ENCODE peak calls at places on chromosomes 11 and 22, in seven cellular contexts. One of them, this sample, is unnamed.

GRCh38 chr11:33631749-33632091 is 68.9 kb downstream of the C11orf91 start:
- DNase-seq in heart left ventricle: no peak
- DNase-seq in breast epithelium: no peak
- DNase-seq in prostate gland: no peak
- DNase-seq in A549: no peak
- DNase-seq in HCT116: no peak
- DNase-seq in ovary: no peak
- DNase-seq in this sample: no peak

GRCh38 chr11:22599458-22599857 is 26.2 kb downstream of the FANCF start:
- DNase-seq in HCT116: no peak
- DNase-seq in A549: no peak
- DNase-seq in prostate gland: no peak
- DNase-seq in breast epithelium: no peak
- DNase-seq in ovary: no peak
- DNase-seq in heart left ventricle: no peak
- DNase-seq in this sample: no peak

GRCh38 chr11:96257972-96258951 is 84.7 kb downstream of the MAML2 start:
- DNase-seq in heart left ventricle: no peak
- DNase-seq in HCT116: no peak
- DNase-seq in A549: no peak
- DNase-seq in breast epithelium: no peak
- DNase-seq in prostate gland: no peak
- DNase-seq in ovary: no peak
- DNase-seq in this sample: no peak

GRCh38 chr11:68118753-68119448 is 2.3 kb downstream of the CHKA start:
- DNase-seq in heart left ventricle: no peak
- DNase-seq in HCT116: no peak
- DNase-seq in ovary: no peak
- DNase-seq in A549: no peak
- DNase-seq in prostate gland: no peak
- DNase-seq in breast epithelium: no peak
- DNase-seq in this sample: peak; percentile 80

GRCh38 chr11:28107331-28107725 is 628 bp downstream of the KIF18A start:
- DNase-seq in breast epithelium: no peak
- DNase-seq in prostate gland: no peak
- DNase-seq in ovary: no peak
- DNase-seq in A549: no peak
- DNase-seq in heart left ventricle: no peak
- DNase-seq in HCT116: no peak
- DNase-seq in this sample: no peak

GRCh38 chr11:69654001-69654659 is 13.2 kb downstream of the CCND1 start:
- DNase-seq in breast epithelium: no peak
- DNase-seq in A549: peak; percentile 83
- DNase-seq in HCT116: no peak
- DNase-seq in ovary: no peak
- DNase-seq in heart left ventricle: no peak
- DNase-seq in prostate gland: peak; percentile 81
- DNase-seq in this sample: no peak

GRCh38 chr11:82229346-82229745 is 504.3 kb downstream of the FAM181B start:
- DNase-seq in breast epithelium: no peak
- DNase-seq in prostate gland: no peak
- DNase-seq in ovary: no peak
- DNase-seq in HCT116: no peak
- DNase-seq in heart left ventricle: no peak
- DNase-seq in A549: peak; percentile 13
- DNase-seq in this sample: no peak

GRCh38 chr11:125588505-125588904 is 4.1 kb upstream of the STT3A start:
- DNase-seq in breast epithelium: no peak
- DNase-seq in A549: no peak
- DNase-seq in ovary: no peak
- DNase-seq in HCT116: peak; percentile 16
- DNase-seq in prostate gland: no peak
- DNase-seq in heart left ventricle: no peak
- DNase-seq in this sample: no peak

GRCh38 chr11:69218946-69219720 is 63.4 kb downstream of the SMIM38 start:
- DNase-seq in A549: no peak
- DNase-seq in HCT116: no peak
- DNase-seq in breast epithelium: no peak
- DNase-seq in prostate gland: no peak
- DNase-seq in ovary: no peak
- DNase-seq in heart left ventricle: no peak
- DNase-seq in this sample: no peak

GRCh38 chr11:71458146-71459070 is 5.4 kb downstream of the NADSYN1 start:
- DNase-seq in HCT116: no peak
- DNase-seq in A549: no peak
- DNase-seq in breast epithelium: no peak
- DNase-seq in ovary: no peak
- DNase-seq in heart left ventricle: no peak
- DNase-seq in prostate gland: no peak
- DNase-seq in this sample: no peak

GRCh38 chr11:88051386-88051785 is 123.9 kb downstream of the RAB38 start:
- DNase-seq in heart left ventricle: no peak
- DNase-seq in HCT116: no peak
- DNase-seq in breast epithelium: no peak
- DNase-seq in ovary: no peak
- DNase-seq in prostate gland: no peak
- DNase-seq in A549: peak; percentile 17
- DNase-seq in this sample: no peak

GRCh38 chr11:95282337-95282751 is 51.3 kb upstream of the SESN3 start:
- DNase-seq in HCT116: no peak
- DNase-seq in A549: peak; percentile 47
- DNase-seq in breast epithelium: no peak
- DNase-seq in ovary: no peak
- DNase-seq in prostate gland: no peak
- DNase-seq in heart left ventricle: no peak
- DNase-seq in this sample: no peak

GRCh38 chr22:26170112-26170492 is 840 bp downstream of the SEZ6L start:
- DNase-seq in ovary: no peak
- DNase-seq in prostate gland: no peak
- DNase-seq in HCT116: no peak
- DNase-seq in breast epithelium: no peak
- DNase-seq in A549: no peak
- DNase-seq in heart left ventricle: no peak
- DNase-seq in this sample: no peak

GRCh38 chr22:19291218-19291579 is 320 bp downstream of the CLTCL1 start:
- DNase-seq in heart left ventricle: peak; percentile 48
- DNase-seq in HCT116: no peak
- DNase-seq in breast epithelium: no peak
- DNase-seq in A549: no peak
- DNase-seq in prostate gland: peak; percentile 8
- DNase-seq in ovary: peak; percentile 54
- DNase-seq in this sample: peak; percentile 41

GRCh38 chr11:26823963-26824362 is 102.1 kb upstream of the SLC5A12 start:
- DNase-seq in heart left ventricle: no peak
- DNase-seq in prostate gland: no peak
- DNase-seq in ovary: no peak
- DNase-seq in A549: no peak
- DNase-seq in breast epithelium: no peak
- DNase-seq in HCT116: no peak
- DNase-seq in this sample: no peak

GRCh38 chr22:44698531-44699421 is 3.2 kb upstream of the PRR5 start:
- DNase-seq in heart left ventricle: no peak
- DNase-seq in breast epithelium: no peak
- DNase-seq in A549: no peak
- DNase-seq in prostate gland: peak; percentile 60
- DNase-seq in ovary: peak; percentile 49
- DNase-seq in HCT116: no peak
- DNase-seq in this sample: no peak

GRCh38 chr11:134412508-134413333 is 679 bp upstream of the B3GAT1 start:
- DNase-seq in breast epithelium: no peak
- DNase-seq in prostate gland: no peak
- DNase-seq in A549: no peak
- DNase-seq in HCT116: no peak
- DNase-seq in heart left ventricle: no peak
- DNase-seq in ovary: peak; percentile 46
- DNase-seq in this sample: peak; percentile 60

GRCh38 chr22:41913040-41913719 is 1.7 kb downstream of the SHISA8 start:
- DNase-seq in heart left ventricle: no peak
- DNase-seq in breast epithelium: no peak
- DNase-seq in HCT116: no peak
- DNase-seq in A549: no peak
- DNase-seq in prostate gland: no peak
- DNase-seq in ovary: no peak
- DNase-seq in this sample: no peak

GRCh38 chr22:28674121-28674563 is 5.5 kb downstream of the TTC28 start:
- DNase-seq in breast epithelium: no peak
- DNase-seq in ovary: no peak
- DNase-seq in heart left ventricle: no peak
- DNase-seq in prostate gland: no peak
- DNase-seq in HCT116: no peak
- DNase-seq in A549: no peak
- DNase-seq in this sample: no peak

GRCh38 chr11:110984147-110984546 is 261.4 kb upstream of the POU2AF2 start:
- DNase-seq in prostate gland: no peak
- DNase-seq in HCT116: no peak
- DNase-seq in breast epithelium: no peak
- DNase-seq in ovary: no peak
- DNase-seq in heart left ventricle: no peak
- DNase-seq in A549: no peak
- DNase-seq in this sample: no peak

GRCh38 chr11:73614591-73614990 is 16.7 kb upstream of the FAM168A start:
- DNase-seq in prostate gland: no peak
- DNase-seq in heart left ventricle: no peak
- DNase-seq in ovary: no peak
- DNase-seq in breast epithelium: no peak
- DNase-seq in A549: no peak
- DNase-seq in HCT116: no peak
- DNase-seq in this sample: no peak

GRCh38 chr11:43748095-43748494 is 67.6 kb downstream of the HSD17B12 start:
- DNase-seq in ovary: no peak
- DNase-seq in A549: no peak
- DNase-seq in HCT116: no peak
- DNase-seq in breast epithelium: no peak
- DNase-seq in heart left ventricle: no peak
- DNase-seq in prostate gland: no peak
- DNase-seq in this sample: no peak

GRCh38 chr11:43746670-43747069 is 66.1 kb downstream of the HSD17B12 start:
- DNase-seq in breast epithelium: no peak
- DNase-seq in ovary: no peak
- DNase-seq in A549: no peak
- DNase-seq in heart left ventricle: no peak
- DNase-seq in prostate gland: no peak
- DNase-seq in HCT116: no peak
- DNase-seq in this sample: no peak

GRCh38 chr11:43747130-43747802 is 66.7 kb downstream of the HSD17B12 start:
- DNase-seq in ovary: no peak
- DNase-seq in A549: no peak
- DNase-seq in HCT116: no peak
- DNase-seq in heart left ventricle: no peak
- DNase-seq in prostate gland: no peak
- DNase-seq in breast epithelium: no peak
- DNase-seq in this sample: no peak

GRCh38 chr11:43756575-43756974 is 76.0 kb downstream of the HSD17B12 start:
- DNase-seq in breast epithelium: no peak
- DNase-seq in ovary: no peak
- DNase-seq in HCT116: no peak
- DNase-seq in prostate gland: no peak
- DNase-seq in heart left ventricle: no peak
- DNase-seq in A549: no peak
- DNase-seq in this sample: no peak

GRCh38 chr11:43751726-43752125 is 71.2 kb downstream of the HSD17B12 start:
- DNase-seq in breast epithelium: no peak
- DNase-seq in heart left ventricle: no peak
- DNase-seq in A549: no peak
- DNase-seq in ovary: no peak
- DNase-seq in HCT116: no peak
- DNase-seq in prostate gland: no peak
- DNase-seq in this sample: no peak
- H3K27ac ChIP-seq in breast epithelium: no peak overlapping the region
- H3K27ac ChIP-seq in heart left ventricle: no peak overlapping the region
- H3K27ac ChIP-seq in A549: no peak overlapping the region
- H3K27ac ChIP-seq in ovary: no peak overlapping the region
- H3K27ac ChIP-seq in HCT116: no peak overlapping the region
- H3K27ac ChIP-seq in prostate gland: no peak overlapping the region
- H3K27ac ChIP-seq in this sample: no peak overlapping the region

DNA sequence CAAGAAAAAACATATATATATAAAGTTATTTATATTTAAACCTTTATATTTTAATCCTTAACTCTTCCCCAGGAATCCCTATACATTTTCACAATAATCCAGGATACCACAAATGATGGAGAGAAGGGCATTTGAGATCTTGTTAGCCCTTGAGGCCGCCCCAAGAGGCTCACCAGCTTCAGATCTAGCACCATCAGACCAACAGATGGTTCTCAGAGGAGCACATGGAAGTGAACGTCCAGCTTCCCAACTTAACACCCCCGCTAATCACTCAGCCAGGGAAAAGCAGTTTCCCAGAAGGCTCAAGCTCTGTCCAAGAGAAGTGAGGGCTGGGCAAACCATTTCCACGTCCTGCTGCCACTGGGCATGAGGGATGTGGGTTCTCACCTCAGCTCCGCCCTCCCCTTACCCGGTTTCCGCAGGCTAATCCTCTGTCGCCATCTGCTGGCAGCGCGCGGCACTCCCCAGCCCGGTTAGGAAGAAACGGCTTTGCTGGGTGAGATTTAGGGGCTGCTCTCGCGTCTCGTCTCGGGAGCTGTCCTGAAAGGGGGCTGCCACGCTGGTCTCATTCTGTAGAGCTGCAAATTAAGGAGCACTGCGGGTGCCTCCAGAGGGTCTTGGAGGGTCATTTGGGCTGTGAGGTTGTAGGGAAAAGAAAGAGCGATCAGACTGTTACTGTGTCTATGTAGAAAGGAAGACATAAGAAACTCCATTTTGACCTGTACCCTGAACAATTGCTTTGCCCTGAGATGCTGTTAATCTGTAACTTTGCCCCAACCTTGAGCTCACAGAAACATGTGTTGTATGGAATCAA is 6.8 kb upstream of the FAM111A start:
- DNase-seq in heart left ventricle: peak; percentile 74
- DNase-seq in breast epithelium: peak; percentile 54
- DNase-seq in A549: peak; percentile 73
- DNase-seq in ovary: peak; percentile 79
- DNase-seq in HCT116: peak; percentile 49
- DNase-seq in prostate gland: peak; percentile 73
- DNase-seq in this sample: peak; percentile 85
- TF ChIP-seq POLR2A in heart left ventricle: no peak
- TF ChIP-seq POLR2A in breast epithelium: no peak
- TF ChIP-seq POLR2A in A549: no peak
- TF ChIP-seq POLR2A in ovary: no peak
- TF ChIP-seq POLR2A in HCT116: no peak
- TF ChIP-seq POLR2A in prostate gland: no peak
- TF ChIP-seq POLR2A in this sample: no peak

GRCh38 chr11:12043221-12043620 is 34.8 kb upstream of the DKK3 start:
- DNase-seq in prostate gland: no peak
- DNase-seq in HCT116: no peak
- DNase-seq in A549: no peak
- DNase-seq in breast epithelium: no peak
- DNase-seq in ovary: no peak
- DNase-seq in heart left ventricle: no peak
- DNase-seq in this sample: no peak
- H3K27ac ChIP-seq in prostate gland: peak overlapping the region; percentile 71
- H3K27ac ChIP-seq in HCT116: no peak overlapping the region
- H3K27ac ChIP-seq in A549: peak overlapping the region; percentile 86
- H3K27ac ChIP-seq in breast epithelium: peak overlapping the region; percentile 82
- H3K27ac ChIP-seq in ovary: no peak overlapping the region
- H3K27ac ChIP-seq in heart left ventricle: peak overlapping the region; percentile 31
- H3K27ac ChIP-seq in this sample: peak overlapping the region; percentile 93

DNA sequence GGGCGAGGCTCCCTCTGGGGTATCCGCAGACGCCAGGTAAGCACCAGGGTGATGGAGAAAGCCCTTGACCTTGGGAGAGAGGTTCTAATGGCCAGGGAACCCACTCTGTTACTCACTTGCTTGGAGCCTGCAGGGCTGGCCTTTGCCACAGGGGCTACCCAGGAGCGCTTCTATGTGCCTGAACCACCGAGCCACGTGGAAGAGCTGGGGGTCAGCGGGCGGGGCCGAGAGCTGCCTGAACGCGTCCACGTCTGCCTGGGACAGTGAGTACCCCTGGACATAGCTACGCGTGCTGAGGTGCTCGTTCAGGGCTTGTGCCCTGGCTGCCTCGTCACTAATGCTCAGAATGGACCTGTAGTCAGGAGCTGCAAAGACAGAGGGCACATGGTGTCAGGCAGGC is 9.6 kb downstream of the CARS1 start:
- DNase-seq in prostate gland: no peak
- DNase-seq in breast epithelium: no peak
- DNase-seq in heart left ventricle: no peak
- DNase-seq in A549: no peak
- DNase-seq in HCT116: no peak
- DNase-seq in ovary: no peak
- DNase-seq in this sample: no peak
- TF ChIP-seq POLR2A in prostate gland: no peak
- TF ChIP-seq POLR2A in breast epithelium: no peak
- TF ChIP-seq POLR2A in heart left ventricle: no peak
- TF ChIP-seq POLR2A in A549: no peak
- TF ChIP-seq POLR2A in HCT116: no peak
- TF ChIP-seq POLR2A in ovary: no peak
- TF ChIP-seq POLR2A in this sample: no peak